ENCODE peak calls at places on chromosomes 11 and 22, in ten cellular contexts. One of them, this sample, is unnamed.

GRCh38 chr11:556175-556699 is 4.3 kb downstream of the LMNTD2 start:
- DNase-seq in right lobe of liver: no peak
- DNase-seq in AG04449: no peak
- DNase-seq in fibroblast of lung: no peak
- DNase-seq in uterus: no peak
- DNase-seq in osteoblast: peak
- DNase-seq in neural progenitor cell: peak
- DNase-seq in cardiac muscle cell: peak
- DNase-seq in pancreas: no peak
- DNase-seq in IMR-90: no peak
- DNase-seq in this sample: no peak

GRCh38 chr11:32960553-32961164 is 55.0 kb upstream of the DEPDC7 start:
- DNase-seq in right lobe of liver: no peak
- DNase-seq in AG04449: peak
- DNase-seq in fibroblast of lung: peak
- DNase-seq in uterus: no peak
- DNase-seq in osteoblast: no peak
- DNase-seq in neural progenitor cell: peak
- DNase-seq in cardiac muscle cell: peak
- DNase-seq in pancreas: no peak
- DNase-seq in IMR-90: peak
- DNase-seq in this sample: no peak

GRCh38 chr22:45602824-45603301 is 68.8 kb upstream of the ATXN10 start:
- DNase-seq in right lobe of liver: no peak
- DNase-seq in AG04449: no peak
- DNase-seq in fibroblast of lung: peak
- DNase-seq in uterus: no peak
- DNase-seq in osteoblast: peak
- DNase-seq in neural progenitor cell: peak
- DNase-seq in cardiac muscle cell: no peak
- DNase-seq in pancreas: no peak
- DNase-seq in IMR-90: no peak
- DNase-seq in this sample: no peak

GRCh38 chr11:106281455-106282173 is 204.2 kb downstream of the AASDHPPT start:
- DNase-seq in right lobe of liver: no peak
- DNase-seq in AG04449: peak
- DNase-seq in fibroblast of lung: peak
- DNase-seq in uterus: no peak
- DNase-seq in osteoblast: peak
- DNase-seq in neural progenitor cell: no peak
- DNase-seq in cardiac muscle cell: no peak
- DNase-seq in pancreas: no peak
- DNase-seq in IMR-90: peak
- DNase-seq in this sample: no peak

GRCh38 chr11:122229078-122229477 is 113.1 kb upstream of the BLID start:
- DNase-seq in right lobe of liver: no peak
- DNase-seq in AG04449: no peak
- DNase-seq in fibroblast of lung: peak
- DNase-seq in uterus: no peak
- DNase-seq in osteoblast: no peak
- DNase-seq in neural progenitor cell: no peak
- DNase-seq in cardiac muscle cell: no peak
- DNase-seq in pancreas: no peak
- DNase-seq in IMR-90: peak
- DNase-seq in this sample: no peak

GRCh38 chr11:134142536-134142935 is 73.7 kb downstream of the JAM3 start:
- DNase-seq in right lobe of liver: no peak
- DNase-seq in AG04449: no peak
- DNase-seq in fibroblast of lung: peak
- DNase-seq in uterus: no peak
- DNase-seq in osteoblast: no peak
- DNase-seq in neural progenitor cell: no peak
- DNase-seq in cardiac muscle cell: no peak
- DNase-seq in pancreas: no peak
- DNase-seq in IMR-90: peak
- DNase-seq in this sample: no peak

GRCh38 chr11:44364596-44364995 is 54.7 kb upstream of the ALX4 start:
- DNase-seq in right lobe of liver: no peak
- DNase-seq in AG04449: no peak
- DNase-seq in fibroblast of lung: no peak
- DNase-seq in uterus: no peak
- DNase-seq in osteoblast: no peak
- DNase-seq in neural progenitor cell: no peak
- DNase-seq in cardiac muscle cell: no peak
- DNase-seq in pancreas: no peak
- DNase-seq in IMR-90: no peak
- DNase-seq in this sample: no peak

GRCh38 chr11:13261600-13262061 is 16.0 kb upstream of the BMAL1 start:
- DNase-seq in right lobe of liver: no peak
- DNase-seq in AG04449: peak
- DNase-seq in fibroblast of lung: peak
- DNase-seq in uterus: peak
- DNase-seq in osteoblast: peak
- DNase-seq in neural progenitor cell: no peak
- DNase-seq in cardiac muscle cell: no peak
- DNase-seq in pancreas: no peak
- DNase-seq in IMR-90: peak
- DNase-seq in this sample: no peak

GRCh38 chr11:63847363-63847762 is 8.5 kb downstream of the MARK2 start:
- DNase-seq in right lobe of liver: no peak
- DNase-seq in AG04449: no peak
- DNase-seq in fibroblast of lung: no peak
- DNase-seq in uterus: no peak
- DNase-seq in osteoblast: no peak
- DNase-seq in neural progenitor cell: no peak
- DNase-seq in cardiac muscle cell: no peak
- DNase-seq in pancreas: peak
- DNase-seq in IMR-90: no peak
- DNase-seq in this sample: no peak

GRCh38 chr11:134658481-134659080 is 246.5 kb upstream of the B3GAT1 start:
- DNase-seq in right lobe of liver: no peak
- DNase-seq in AG04449: no peak
- DNase-seq in fibroblast of lung: no peak
- DNase-seq in uterus: peak
- DNase-seq in osteoblast: no peak
- DNase-seq in neural progenitor cell: no peak
- DNase-seq in cardiac muscle cell: no peak
- DNase-seq in pancreas: no peak
- DNase-seq in IMR-90: no peak
- DNase-seq in this sample: no peak

GRCh38 chr11:12842933-12843636 is 166.0 kb upstream of the RASSF10 start:
- DNase-seq in right lobe of liver: no peak
- DNase-seq in AG04449: no peak
- DNase-seq in fibroblast of lung: peak
- DNase-seq in uterus: peak
- DNase-seq in osteoblast: no peak
- DNase-seq in neural progenitor cell: peak
- DNase-seq in cardiac muscle cell: peak
- DNase-seq in pancreas: no peak
- DNase-seq in IMR-90: no peak
- DNase-seq in this sample: no peak

GRCh38 chr11:6856871-6857270 is 6.0 kb upstream of the OR10A2 start:
- DNase-seq in right lobe of liver: no peak
- DNase-seq in AG04449: no peak
- DNase-seq in fibroblast of lung: no peak
- DNase-seq in uterus: no peak
- DNase-seq in osteoblast: peak
- DNase-seq in neural progenitor cell: no peak
- DNase-seq in cardiac muscle cell: no peak
- DNase-seq in pancreas: no peak
- DNase-seq in IMR-90: peak
- DNase-seq in this sample: no peak

GRCh38 chr22:41699264-41700104 is at the start of gene MEI1:
- DNase-seq in right lobe of liver: peak
- DNase-seq in AG04449: no peak
- DNase-seq in fibroblast of lung: peak
- DNase-seq in uterus: peak
- DNase-seq in osteoblast: peak
- DNase-seq in neural progenitor cell: peak
- DNase-seq in cardiac muscle cell: no peak
- DNase-seq in pancreas: peak
- DNase-seq in IMR-90: peak
- DNase-seq in this sample: peak

GRCh38 chr11:88281317-88281712 is 56.2 kb downstream of the CTSC start:
- DNase-seq in right lobe of liver: no peak
- DNase-seq in AG04449: no peak
- DNase-seq in fibroblast of lung: peak
- DNase-seq in uterus: no peak
- DNase-seq in osteoblast: no peak
- DNase-seq in neural progenitor cell: peak
- DNase-seq in cardiac muscle cell: no peak
- DNase-seq in pancreas: no peak
- DNase-seq in IMR-90: no peak
- DNase-seq in this sample: no peak

GRCh38 chr11:74937696-74938475 is 11.0 kb downstream of the XRRA1 start:
- DNase-seq in right lobe of liver: no peak
- DNase-seq in AG04449: no peak
- DNase-seq in fibroblast of lung: no peak
- DNase-seq in uterus: no peak
- DNase-seq in osteoblast: no peak
- DNase-seq in neural progenitor cell: no peak
- DNase-seq in cardiac muscle cell: no peak
- DNase-seq in pancreas: no peak
- DNase-seq in IMR-90: peak
- DNase-seq in this sample: no peak
- TF ChIP-seq CTCF in right lobe of liver: no peak
- TF ChIP-seq CTCF in AG04449: no peak
- TF ChIP-seq CTCF in fibroblast of lung: no peak
- TF ChIP-seq CTCF in uterus: no peak
- TF ChIP-seq CTCF in osteoblast: no peak
- TF ChIP-seq CTCF in neural progenitor cell: no peak
- TF ChIP-seq CTCF in cardiac muscle cell: no peak
- TF ChIP-seq CTCF in pancreas: no peak
- TF ChIP-seq CTCF in IMR-90: no peak
- TF ChIP-seq CTCF in this sample: no peak

DNA sequence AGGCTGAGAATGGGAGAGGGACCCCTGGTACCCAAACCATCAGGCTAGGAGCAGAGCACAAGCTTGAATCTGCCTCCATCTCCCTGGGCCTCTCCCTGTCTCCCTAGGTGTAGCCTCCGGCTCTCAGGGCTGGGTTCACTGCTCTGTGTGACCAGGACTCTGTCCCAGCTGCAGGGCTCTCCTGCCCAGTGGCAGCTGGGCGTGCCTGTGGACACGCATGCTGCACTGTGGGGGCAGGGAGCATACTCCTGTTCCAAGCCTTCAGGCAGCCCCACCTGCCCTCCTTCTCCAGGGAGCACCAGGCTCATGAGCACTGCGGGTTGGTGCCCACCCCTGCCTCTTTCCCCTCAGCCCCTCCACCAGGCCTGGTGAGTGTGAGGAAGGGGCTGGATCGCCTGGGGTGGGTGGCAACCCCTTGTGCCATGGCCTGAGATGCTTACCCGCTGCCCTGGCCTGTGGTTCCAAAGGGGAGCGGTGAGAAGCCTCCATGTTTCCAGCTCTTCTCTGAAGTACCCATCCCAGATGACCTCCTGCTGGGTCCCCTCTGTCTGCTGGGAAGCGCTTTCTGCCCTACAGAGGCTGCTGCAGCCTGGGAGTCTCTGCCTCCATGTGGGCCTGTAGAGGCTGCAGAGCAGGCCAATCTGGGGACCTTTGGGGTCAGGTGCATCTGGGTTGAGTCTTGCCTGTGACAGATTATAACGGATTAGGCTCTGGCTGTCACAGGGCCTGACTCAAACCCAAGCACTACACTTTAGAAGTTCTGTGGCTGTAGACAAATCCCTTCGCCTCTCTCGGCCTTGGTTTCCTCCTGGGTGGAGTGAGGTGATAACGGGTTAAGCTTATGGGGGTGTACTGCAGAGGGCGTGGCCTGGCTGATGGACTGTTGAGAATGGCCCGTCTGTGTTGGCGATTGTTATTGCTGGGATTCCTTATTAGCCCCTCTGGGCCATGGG is 43.7 kb downstream of the WNT11 start:
- DNase-seq in right lobe of liver: no peak
- DNase-seq in AG04449: no peak
- DNase-seq in fibroblast of lung: no peak
- DNase-seq in uterus: no peak
- DNase-seq in osteoblast: peak
- DNase-seq in neural progenitor cell: no peak
- DNase-seq in cardiac muscle cell: no peak
- DNase-seq in pancreas: no peak
- DNase-seq in IMR-90: no peak
- DNase-seq in this sample: no peak
- TF ChIP-seq CTCF in right lobe of liver: no peak
- TF ChIP-seq CTCF in AG04449: no peak
- TF ChIP-seq CTCF in fibroblast of lung: no peak
- TF ChIP-seq CTCF in uterus: no peak
- TF ChIP-seq CTCF in osteoblast: no peak
- TF ChIP-seq CTCF in neural progenitor cell: no peak
- TF ChIP-seq CTCF in cardiac muscle cell: no peak
- TF ChIP-seq CTCF in pancreas: no peak
- TF ChIP-seq CTCF in IMR-90: no peak
- TF ChIP-seq CTCF in this sample: no peak

DNA sequence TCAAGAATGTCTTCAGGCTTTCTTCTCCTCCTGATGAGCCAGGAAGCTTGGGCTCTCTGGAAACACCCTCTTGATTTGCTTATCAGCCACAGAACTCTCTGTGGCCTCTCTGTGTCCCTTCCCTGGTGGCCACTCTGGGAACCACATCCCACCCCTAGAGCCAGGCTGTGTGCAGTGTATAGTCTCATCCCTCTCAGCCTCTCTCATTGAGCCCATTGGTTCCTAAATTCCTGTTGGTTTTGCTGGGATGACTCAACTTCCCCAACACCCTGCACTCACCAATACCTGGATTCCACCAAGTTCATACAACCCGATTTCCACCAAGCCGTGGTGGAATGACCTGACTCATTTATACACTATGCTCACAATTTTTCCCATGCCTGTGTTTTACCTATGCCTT is 5.2 kb downstream of the IRAG1 start:
- DNase-seq in right lobe of liver: no peak
- DNase-seq in AG04449: no peak
- DNase-seq in fibroblast of lung: no peak
- DNase-seq in uterus: no peak
- DNase-seq in osteoblast: no peak
- DNase-seq in neural progenitor cell: no peak
- DNase-seq in cardiac muscle cell: no peak
- DNase-seq in pancreas: no peak
- DNase-seq in IMR-90: peak
- DNase-seq in this sample: no peak
- TF ChIP-seq CTCF in right lobe of liver: no peak
- TF ChIP-seq CTCF in AG04449: no peak
- TF ChIP-seq CTCF in fibroblast of lung: peak
- TF ChIP-seq CTCF in uterus: no peak
- TF ChIP-seq CTCF in osteoblast: peak
- TF ChIP-seq CTCF in neural progenitor cell: peak
- TF ChIP-seq CTCF in cardiac muscle cell: peak
- TF ChIP-seq CTCF in pancreas: no peak
- TF ChIP-seq CTCF in IMR-90: peak
- TF ChIP-seq CTCF in this sample: no peak

GRCh38 chr11:36822829-36823228 is 224.8 kb upstream of the RAG2 start:
- DNase-seq in right lobe of liver: no peak
- DNase-seq in AG04449: no peak
- DNase-seq in fibroblast of lung: no peak
- DNase-seq in uterus: no peak
- DNase-seq in osteoblast: peak
- DNase-seq in neural progenitor cell: no peak
- DNase-seq in cardiac muscle cell: no peak
- DNase-seq in pancreas: no peak
- DNase-seq in IMR-90: no peak
- DNase-seq in this sample: no peak

GRCh38 chr11:36817336-36817965 is 219.4 kb upstream of the RAG2 start:
- DNase-seq in right lobe of liver: no peak
- DNase-seq in AG04449: no peak
- DNase-seq in fibroblast of lung: peak
- DNase-seq in uterus: no peak
- DNase-seq in osteoblast: peak
- DNase-seq in neural progenitor cell: no peak
- DNase-seq in cardiac muscle cell: no peak
- DNase-seq in pancreas: no peak
- DNase-seq in IMR-90: no peak
- DNase-seq in this sample: no peak

GRCh38 chr11:36818410-36818809 is 220.4 kb upstream of the RAG2 start:
- DNase-seq in right lobe of liver: no peak
- DNase-seq in AG04449: no peak
- DNase-seq in fibroblast of lung: no peak
- DNase-seq in uterus: no peak
- DNase-seq in osteoblast: no peak
- DNase-seq in neural progenitor cell: peak
- DNase-seq in cardiac muscle cell: no peak
- DNase-seq in pancreas: no peak
- DNase-seq in IMR-90: no peak
- DNase-seq in this sample: no peak
- TF ChIP-seq CTCF in right lobe of liver: peak
- TF ChIP-seq CTCF in AG04449: peak
- TF ChIP-seq CTCF in fibroblast of lung: peak
- TF ChIP-seq CTCF in uterus: no peak
- TF ChIP-seq CTCF in osteoblast: no peak
- TF ChIP-seq CTCF in neural progenitor cell: peak
- TF ChIP-seq CTCF in cardiac muscle cell: peak
- TF ChIP-seq CTCF in pancreas: no peak
- TF ChIP-seq CTCF in IMR-90: peak
- TF ChIP-seq CTCF in this sample: no peak

This sample was measured in omental fat pad.